ENCODE peak calls at places on chromosomes 12 and 14, in ten cellular contexts. N is naive B cell; Q is cardiac fibroblast; W is body of pancreas; K is sigmoid colon; B is AG10803; V is CD8-positive, alpha-beta memory T cell; D is neural crest cell; I is hepatocyte; E is CD8-positive, alpha-beta T cell. S is an unnamed sample.

GRCh38 chr12:111761099-111761498 is 5.6 kb upstream of the ALDH2 start:
- DNase-seq in E (no peak), V (no peak), D (no peak), W (no peak), Q (no peak), N (no peak), K (no peak), I (no peak), B (no peak), S (no peak)

GRCh38 chr14:97215263-97215969 is 418.2 kb downstream of the VRK1 start:
- DNase-seq in V (no peak), Q (no peak), I (no peak), E (no peak), K (no peak), N (no peak), W (no peak), D (no peak), B (no peak), S (no peak)

GRCh38 chr14:65496178-65496993 is 83.9 kb downstream of the FUT8 start:
- DNase-seq in K (no peak), B (peak; percentile 61), I (no peak), N (no peak), V (no peak), Q (peak; percentile 67), D (no peak), E (no peak), W (no peak), S (no peak)

GRCh38 chr14:30193791-30194407 is 266.3 kb upstream of the PRKD1 start:
- DNase-seq in W (no peak), E (no peak), K (no peak), N (no peak), V (no peak), I (no peak), Q (peak; percentile 97), B (peak; percentile 96), D (no peak), S (no peak)

GRCh38 chr12:46964496-46965098 is 114.8 kb upstream of the PCED1B start:
- DNase-seq in B (peak; percentile 88), Q (peak; percentile 59), W (peak; percentile 6), D (no peak), N (no peak), I (peak; percentile 21), E (no peak), V (no peak), K (no peak), S (no peak)

GRCh38 chr14:32711103-32711680 is 227.5 kb upstream of the NPAS3 start:
- DNase-seq in K (no peak), V (no peak), N (no peak), W (peak; percentile 51), Q (peak; percentile 75), B (peak; percentile 37), I (peak; percentile 56), E (no peak), D (peak; percentile 49), S (no peak)

GRCh38 chr12:3698218-3698974 is 54.5 kb downstream of the CRACR2A start:
- DNase-seq in D (no peak), N (no peak), Q (peak; percentile 95), B (peak; percentile 98), E (no peak), K (no peak), W (no peak), V (no peak), I (no peak), S (no peak)

GRCh38 chr12:76232013-76232412 is 116.2 kb downstream of the BBS10 start:
- DNase-seq in K (no peak), W (no peak), Q (no peak), E (no peak), D (no peak), N (no peak), V (no peak), I (no peak), B (no peak), S (no peak)

GRCh38 chr12:33205986-33206385 is 233.6 kb downstream of the SYT10 start:
- DNase-seq in V (no peak), N (no peak), I (no peak), E (no peak), B (no peak), W (no peak), K (no peak), D (no peak), Q (no peak), S (no peak)

GRCh38 chr12:89950421-89950820 is 241.8 kb upstream of the ATP2B1 start:
- DNase-seq in K (no peak), B (no peak), D (no peak), Q (no peak), I (no peak), N (peak; percentile 37), W (no peak), V (no peak), E (no peak), S (no peak)

GRCh38 chr12:48965447-48965846 is 6.1 kb downstream of the WNT10B start:
- DNase-seq in B (peak; percentile 33), V (no peak), W (no peak), Q (no peak), N (no peak), E (no peak), K (no peak), I (no peak), D (no peak), S (no peak)

GRCh38 chr12:112380663-112381420 is 1.4 kb downstream of the HECTD4 start:
- DNase-seq in W (no peak), N (no peak), V (no peak), K (no peak), I (peak; percentile 17), D (peak; percentile 12), B (no peak), E (no peak), Q (no peak), S (no peak)

GRCh38 chr12:12178545-12178944 is 88.3 kb downstream of the LRP6 start:
- DNase-seq in Q (no peak), K (no peak), B (peak; percentile 34), E (no peak), W (no peak), N (no peak), I (no peak), V (no peak), D (no peak), S (no peak)

GRCh38 chr12:65858831-65859230 is 34.5 kb downstream of the HMGA2 start:
- DNase-seq in V (no peak), K (no peak), E (no peak), D (no peak), Q (peak; percentile 72), W (no peak), N (no peak), I (no peak), B (peak; percentile 65), S (no peak)

GRCh38 chr12:113234483-113234882 is 13.2 kb downstream of the TPCN1 start:
- DNase-seq in B (no peak), E (no peak), I (no peak), Q (no peak), N (no peak), W (no peak), K (no peak), V (no peak), D (no peak), S (no peak)

GRCh38 chr12:9649532-9649940 is 20.0 kb upstream of the CLEC2D start:
- DNase-seq in I (peak; percentile 13), D (no peak), W (no peak), N (peak; percentile 73), B (no peak), Q (no peak), K (no peak), V (no peak), E (peak; percentile 76), S (no peak)

GRCh38 chr14:36827861-36828260 is 166.2 kb downstream of the PAX9 start:
- DNase-seq in I (no peak), N (no peak), E (no peak), W (no peak), B (no peak), K (no peak), Q (no peak), V (no peak), D (no peak), S (no peak)

GRCh38 chr14:102325791-102326345 is 6.3 kb downstream of the ZNF839 start:
- DNase-seq in W (no peak), E (no peak), N (no peak), Q (no peak), I (no peak), D (no peak), V (no peak), K (peak; percentile 50), B (no peak), S (no peak)

GRCh38 chr14:74350211-74350943 is 2.1 kb downstream of the VRTN start:
- DNase-seq in I (no peak), Q (no peak), W (no peak), K (peak; percentile 14), N (no peak), B (no peak), E (no peak), V (no peak), D (no peak), S (no peak)

GRCh38 chr14:105490318-105490571 is 801 bp upstream of the TEDC1 start:
- DNase-seq in Q (no peak), I (no peak), E (no peak), V (no peak), D (peak; percentile 37), W (no peak), K (no peak), B (no peak), N (no peak), S (no peak)

GRCh38 chr12:40672650-40673319 is 19.5 kb upstream of the CNTN1 start:
- DNase-seq in I (no peak), N (no peak), B (peak; percentile 18), D (no peak), V (no peak), E (no peak), Q (no peak), K (no peak), W (no peak), S (no peak)

GRCh38 chr12:124500232-124501079 is 67.0 kb downstream of the NCOR2 start:
- DNase-seq in D (no peak), V (no peak), Q (peak; percentile 39), B (peak; percentile 57), K (no peak), E (no peak), N (no peak), W (peak; percentile 48), I (peak; percentile 77), S (no peak)

GRCh38 chr12:61538951-61539350 is 721.3 kb upstream of the USP15 start:
- DNase-seq in E (no peak), W (no peak), K (no peak), V (no peak), I (no peak), Q (no peak), D (no peak), B (no peak), N (no peak), S (no peak)

GRCh38 chr12:115374480-115375187 is 690.7 kb upstream of the TBX3 start:
- DNase-seq in I (no peak), Q (no peak), D (no peak), K (no peak), W (no peak), E (no peak), N (no peak), B (no peak), V (no peak), S (no peak)

GRCh38 chr12:42766754-42767153 is 177.2 kb upstream of the PRICKLE1 start:
- DNase-seq in B (no peak), E (no peak), Q (no peak), K (no peak), W (no peak), D (no peak), N (no peak), V (no peak), I (no peak), S (no peak)

GRCh38 chr14:83164591-83164990 is 1630.9 kb upstream of the SEL1L start:
- DNase-seq in E (no peak), N (no peak), I (no peak), K (no peak), D (no peak), V (no peak), Q (no peak), W (no peak), B (no peak), S (no peak)

GRCh38 chr14:71863049-71863448 is 69.2 kb upstream of the RGS6 start:
- DNase-seq in B (no peak), N (no peak), K (no peak), I (no peak), Q (peak; percentile 5), D (no peak), W (no peak), V (no peak), E (no peak), S (no peak)

GRCh38 chr14:29851397-29851796 is 76.2 kb downstream of the PRKD1 start:
- DNase-seq in B (peak; percentile 73), E (no peak), W (no peak), I (no peak), D (no peak), K (no peak), V (no peak), N (no peak), Q (peak; percentile 3), S (no peak)